ENCODE peak calls at places on chromosomes 12 and 14, in seven cellular contexts. N is activated T-helper 1 cell treated with anti-CD3 and anti-CD28 coated beads, Interleukin-2, amount 50 U/mL, for 16 hours; K is activated CD4-positive, CD25-positive, alpha-beta regulatory T cell; D is hypothalamus; U is T-helper 9 cell; A is LoVo; R is left ventricle myocardium superior. T is an unnamed sample.

GRCh38 chr12:126507231-126507630 is 1442.0 kb downstream of the AACS start:
- DNase-seq in N (no peak), K (no peak), D (no peak), U (no peak), A (no peak), R (no peak), T (no peak)

GRCh38 chr12:76764856-76765255 is 941 bp downstream of the ZDHHC17 start:
- DNase-seq in N (no peak), K (no peak), D (no peak), U (no peak), A (peak), R (no peak), T (peak)

GRCh38 chr14:73180385-73180805 is 44.1 kb downstream of the PSEN1 start:
- DNase-seq in N (no peak), K (no peak), D (no peak), U (no peak), A (no peak), R (no peak), T (no peak)

GRCh38 chr14:56351861-56352260 is 227.7 kb upstream of the TMEM260 start:
- DNase-seq in N (no peak), K (no peak), D (no peak), U (no peak), A (no peak), R (no peak), T (no peak)

GRCh38 chr14:105069887-105070759 is 4.9 kb upstream of the GPR132 start:
- DNase-seq in N (no peak), K (no peak), D (no peak), U (no peak), A (no peak), R (peak), T (no peak)

GRCh38 chr12:67925551-67925950 is 63.7 kb upstream of the IFNG-AS1 start:
- DNase-seq in N (no peak), K (no peak), D (no peak), U (no peak), A (no peak), R (no peak), T (no peak)

GRCh38 chr12:24709201-24709600 is 239.7 kb downstream of the BCAT1 start:
- DNase-seq in N (no peak), K (no peak), D (no peak), U (no peak), A (no peak), R (no peak), T (no peak)

GRCh38 chr14:101947577-101947903 is 16.8 kb upstream of the DYNC1H1 start:
- DNase-seq in N (no peak), K (no peak), D (no peak), U (no peak), A (no peak), R (no peak), T (no peak)

GRCh38 chr12:76025601-76026575 is 5.7 kb downstream of the PHLDA1 start:
- DNase-seq in N (no peak), K (no peak), D (no peak), U (no peak), A (no peak), R (no peak), T (no peak)

GRCh38 chr12:88243886-88244491 is 101.9 kb downstream of the TMTC3 start:
- DNase-seq in N (no peak), K (no peak), D (no peak), U (no peak), A (no peak), R (no peak), T (no peak)

GRCh38 chr14:72553656-72554055 is 340.2 kb downstream of the DPF3 start:
- DNase-seq in N (no peak), K (no peak), D (no peak), U (no peak), A (no peak), R (no peak), T (no peak)

GRCh38 chr14:87934185-87934584 is 58.8 kb downstream of the GALC start:
- DNase-seq in N (no peak), K (no peak), D (no peak), U (no peak), A (no peak), R (no peak), T (no peak)

GRCh38 chr12:12976366-12976765 is 23.7 kb downstream of the HEBP1 start:
- DNase-seq in N (no peak), K (no peak), D (no peak), U (no peak), A (peak), R (no peak), T (peak)

GRCh38 chr12:82326905-82327503 is 31.2 kb downstream of the CCDC59 start:
- DNase-seq in N (no peak), K (no peak), D (no peak), U (no peak), A (peak), R (no peak), T (peak)

GRCh38 chr12:105555556-105555973 is 225.1 kb downstream of the C12orf75 start:
- DNase-seq in N (no peak), K (no peak), D (no peak), U (no peak), A (peak), R (no peak), T (no peak)

GRCh38 chr14:33692762-33693161 is 258.1 kb downstream of the EGLN3 start:
- DNase-seq in N (no peak), K (no peak), D (no peak), U (no peak), A (no peak), R (no peak), T (no peak)

GRCh38 chr12:89454080-89454848 is 70.3 kb downstream of the GALNT4 start:
- DNase-seq in N (no peak), K (no peak), D (no peak), U (no peak), A (no peak), R (no peak), T (no peak)

GRCh38 chr14:95198320-95198719 is 41.0 kb upstream of the DICER1 start:
- DNase-seq in N (no peak), K (no peak), D (no peak), U (no peak), A (no peak), R (no peak), T (no peak)

GRCh38 chr12:57416039-57416996 is 14.5 kb downstream of the R3HDM2 start:
- DNase-seq in N (no peak), K (no peak), D (no peak), U (no peak), A (no peak), R (no peak), T (no peak)

GRCh38 chr14:63421226-63421625 is 102.5 kb upstream of the GPHB5 start:
- DNase-seq in N (no peak), K (no peak), D (no peak), U (no peak), A (no peak), R (no peak), T (no peak)

GRCh38 chr12:108975024-108975593 is 45.8 kb downstream of the SVOP start:
- DNase-seq in N (no peak), K (no peak), D (no peak), U (no peak), A (no peak), R (no peak), T (no peak)

GRCh38 chr12:121388421-121388981 is 11.4 kb upstream of the RNF34 start:
- DNase-seq in N (no peak), K (no peak), D (no peak), U (no peak), A (no peak), R (no peak), T (no peak)